ENCODE peak calls at places on chromosomes 1 and 21, in eight cellular contexts. One of them, this sample, is unnamed. For H3K4me1, the result is how much of the 10 kb centered on the place peaks cover.

GRCh38 chr1:240720891-240721450 is 109.0 kb upstream of the GREM2 start:
- DNase-seq in thoracic aorta: no peak
- DNase-seq in uterus: no peak
- DNase-seq in vagina: no peak
- DNase-seq in NT2/D1: no peak
- DNase-seq in GM23248: peak
- DNase-seq in IMR-90: no peak
- DNase-seq in tibial nerve: no peak
- DNase-seq in this sample: no peak

GRCh38 chr1:176829261-176829976 is 335.1 kb downstream of the ASTN1 start:
- DNase-seq in thoracic aorta: no peak
- DNase-seq in uterus: no peak
- DNase-seq in vagina: no peak
- DNase-seq in NT2/D1: no peak
- DNase-seq in GM23248: no peak
- DNase-seq in IMR-90: no peak
- DNase-seq in tibial nerve: no peak
- DNase-seq in this sample: no peak

GRCh38 chr1:189131576-189131975 is 1346.1 kb downstream of the BRINP3 start:
- DNase-seq in thoracic aorta: no peak
- DNase-seq in uterus: no peak
- DNase-seq in vagina: no peak
- DNase-seq in NT2/D1: no peak
- DNase-seq in GM23248: no peak
- DNase-seq in IMR-90: no peak
- DNase-seq in tibial nerve: no peak
- DNase-seq in this sample: no peak

GRCh38 chr21:26437326-26438009 is 135.6 kb downstream of the CYYR1 start:
- DNase-seq in thoracic aorta: no peak
- DNase-seq in uterus: no peak
- DNase-seq in vagina: no peak
- DNase-seq in NT2/D1: no peak
- DNase-seq in GM23248: peak
- DNase-seq in IMR-90: no peak
- DNase-seq in tibial nerve: no peak
- DNase-seq in this sample: no peak

GRCh38 chr1:155287987-155288543 is 10.8 kb downstream of the HCN3 start:
- DNase-seq in thoracic aorta: no peak
- DNase-seq in uterus: no peak
- DNase-seq in vagina: no peak
- DNase-seq in NT2/D1: no peak
- DNase-seq in GM23248: no peak
- DNase-seq in IMR-90: no peak
- DNase-seq in tibial nerve: no peak
- DNase-seq in this sample: no peak

GRCh38 chr1:17520473-17521319 is 18.8 kb upstream of the ARHGEF10L start:
- DNase-seq in thoracic aorta: no peak
- DNase-seq in uterus: no peak
- DNase-seq in vagina: no peak
- DNase-seq in NT2/D1: no peak
- DNase-seq in GM23248: no peak
- DNase-seq in IMR-90: no peak
- DNase-seq in tibial nerve: no peak
- DNase-seq in this sample: no peak

GRCh38 chr1:19066248-19066873 is 109.9 kb upstream of the IFFO2 start:
- DNase-seq in thoracic aorta: no peak
- DNase-seq in uterus: no peak
- DNase-seq in vagina: no peak
- DNase-seq in NT2/D1: no peak
- DNase-seq in GM23248: no peak
- DNase-seq in IMR-90: peak
- DNase-seq in tibial nerve: no peak
- DNase-seq in this sample: no peak

GRCh38 chr1:167467126-167467725 is 51.1 kb downstream of the CD247 start:
- DNase-seq in thoracic aorta: no peak
- DNase-seq in uterus: no peak
- DNase-seq in vagina: no peak
- DNase-seq in NT2/D1: peak
- DNase-seq in GM23248: no peak
- DNase-seq in IMR-90: peak
- DNase-seq in tibial nerve: no peak
- DNase-seq in this sample: peak

GRCh38 chr1:22780696-22781095 is 70.1 kb downstream of the EPHB2 start:
- DNase-seq in thoracic aorta: no peak
- DNase-seq in uterus: no peak
- DNase-seq in vagina: no peak
- DNase-seq in NT2/D1: peak
- DNase-seq in GM23248: peak
- DNase-seq in IMR-90: peak
- DNase-seq in tibial nerve: no peak
- DNase-seq in this sample: peak

GRCh38 chr1:181768930-181769280 is 285.6 kb downstream of the CACNA1E start:
- DNase-seq in thoracic aorta: no peak
- DNase-seq in uterus: no peak
- DNase-seq in vagina: no peak
- DNase-seq in NT2/D1: no peak
- DNase-seq in GM23248: no peak
- DNase-seq in IMR-90: no peak
- DNase-seq in tibial nerve: no peak
- DNase-seq in this sample: no peak

GRCh38 chr1:209704584-209704983 is at the start of gene HSD11B1:
- DNase-seq in thoracic aorta: peak
- DNase-seq in uterus: peak
- DNase-seq in vagina: peak
- DNase-seq in NT2/D1: no peak
- DNase-seq in GM23248: peak
- DNase-seq in IMR-90: peak
- DNase-seq in tibial nerve: peak
- DNase-seq in this sample: no peak

GRCh38 chr1:109963864-109964263 is 20.7 kb upstream of the AHCYL1 start:
- DNase-seq in thoracic aorta: no peak
- DNase-seq in uterus: no peak
- DNase-seq in vagina: no peak
- DNase-seq in NT2/D1: no peak
- DNase-seq in GM23248: no peak
- DNase-seq in IMR-90: no peak
- DNase-seq in tibial nerve: no peak
- DNase-seq in this sample: no peak

GRCh38 chr21:45365608-45366241 is 39.2 kb upstream of the COL18A1 start:
- DNase-seq in thoracic aorta: no peak
- DNase-seq in uterus: no peak
- DNase-seq in vagina: no peak
- DNase-seq in NT2/D1: peak
- DNase-seq in GM23248: peak
- DNase-seq in IMR-90: peak
- DNase-seq in tibial nerve: no peak
- DNase-seq in this sample: peak

GRCh38 chr21:45899317-45900033 is 82.1 kb upstream of the COL6A1 start:
- DNase-seq in thoracic aorta: no peak
- DNase-seq in uterus: no peak
- DNase-seq in vagina: no peak
- DNase-seq in NT2/D1: no peak
- DNase-seq in GM23248: no peak
- DNase-seq in IMR-90: no peak
- DNase-seq in tibial nerve: no peak
- DNase-seq in this sample: no peak

GRCh38 chr1:117620440-117620839 is 14.6 kb downstream of the TENT5C start:
- DNase-seq in thoracic aorta: no peak
- DNase-seq in uterus: no peak
- DNase-seq in vagina: no peak
- DNase-seq in NT2/D1: no peak
- DNase-seq in GM23248: no peak
- DNase-seq in IMR-90: no peak
- DNase-seq in tibial nerve: no peak
- DNase-seq in this sample: no peak

GRCh38 chr21:45404726-45405270 is at the start of gene COL18A1:
- DNase-seq in thoracic aorta: no peak
- DNase-seq in uterus: peak
- DNase-seq in vagina: no peak
- DNase-seq in NT2/D1: no peak
- DNase-seq in GM23248: peak
- DNase-seq in IMR-90: peak
- DNase-seq in tibial nerve: no peak
- DNase-seq in this sample: peak

GRCh38 chr1:155976062-155976912 is 2.1 kb downstream of the ARHGEF2 start:
- DNase-seq in thoracic aorta: no peak
- DNase-seq in uterus: peak
- DNase-seq in vagina: no peak
- DNase-seq in NT2/D1: peak
- DNase-seq in GM23248: peak
- DNase-seq in IMR-90: peak
- DNase-seq in tibial nerve: peak
- DNase-seq in this sample: peak

GRCh38 chr1:39292401-39292800 is 87.9 kb downstream of the MACF1 start:
- DNase-seq in thoracic aorta: no peak
- DNase-seq in uterus: no peak
- DNase-seq in vagina: no peak
- DNase-seq in NT2/D1: no peak
- DNase-seq in GM23248: no peak
- DNase-seq in IMR-90: no peak
- DNase-seq in tibial nerve: no peak
- DNase-seq in this sample: no peak

DNA sequence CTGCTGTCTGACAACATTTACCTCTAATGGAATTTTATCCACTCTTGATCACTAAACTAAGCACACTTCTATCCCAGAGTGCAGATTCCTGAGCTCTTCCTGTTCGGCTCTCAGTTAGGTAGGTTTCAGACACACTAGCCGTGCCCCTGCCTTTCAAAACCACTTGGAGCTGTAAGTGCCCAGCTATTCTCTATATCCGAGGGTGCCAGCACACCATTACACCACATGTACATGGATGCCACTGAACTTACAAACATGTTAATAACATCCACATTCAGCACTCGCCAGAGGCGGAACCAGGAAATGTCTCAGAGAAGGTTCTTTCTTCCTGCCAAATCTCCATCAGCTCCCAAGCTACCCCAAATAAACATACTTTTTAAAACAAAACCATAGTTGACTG is 78.5 kb upstream of the CTTNBP2NL start:
- DNase-seq in thoracic aorta: no peak
- DNase-seq in uterus: no peak
- DNase-seq in vagina: no peak
- DNase-seq in NT2/D1: no peak
- DNase-seq in GM23248: peak
- DNase-seq in IMR-90: no peak
- DNase-seq in tibial nerve: no peak
- DNase-seq in this sample: no peak
- H3K4me1 ChIP-seq in thoracic aorta: under half
- H3K4me1 ChIP-seq in uterus: under half
- H3K4me1 ChIP-seq in vagina: under half
- H3K4me1 ChIP-seq in NT2/D1: under half
- H3K4me1 ChIP-seq in GM23248: under half
- H3K4me1 ChIP-seq in IMR-90: under half
- H3K4me1 ChIP-seq in tibial nerve: under half
- H3K4me1 ChIP-seq in this sample: under half

DNA sequence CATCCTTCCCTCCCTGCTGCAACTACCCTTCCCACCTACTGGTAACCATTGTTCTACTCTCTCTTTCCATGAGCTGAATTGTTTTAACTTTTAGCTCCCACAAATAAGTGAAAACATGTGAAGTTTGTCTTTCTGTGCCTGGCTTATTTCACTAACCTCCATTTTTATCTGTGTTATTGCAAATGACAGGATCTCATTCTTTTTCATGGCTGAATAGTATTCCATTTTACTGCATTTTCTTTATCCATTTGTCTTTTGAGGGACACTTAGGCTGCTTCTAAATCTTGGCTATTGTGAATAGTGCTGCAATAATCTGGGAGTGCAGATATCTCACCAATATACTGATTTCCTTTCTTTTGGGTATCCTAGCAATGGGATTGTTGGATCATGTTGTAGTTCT is 80.6 kb downstream of the NOS1AP start:
- DNase-seq in thoracic aorta: no peak
- DNase-seq in uterus: no peak
- DNase-seq in vagina: no peak
- DNase-seq in NT2/D1: no peak
- DNase-seq in GM23248: no peak
- DNase-seq in IMR-90: no peak
- DNase-seq in tibial nerve: no peak
- DNase-seq in this sample: no peak
- H3K4me1 ChIP-seq in thoracic aorta: under half
- H3K4me1 ChIP-seq in uterus: under half
- H3K4me1 ChIP-seq in vagina: under half
- H3K4me1 ChIP-seq in NT2/D1: under half
- H3K4me1 ChIP-seq in GM23248: under half
- H3K4me1 ChIP-seq in IMR-90: under half
- H3K4me1 ChIP-seq in tibial nerve: under half
- H3K4me1 ChIP-seq in this sample: under half

GRCh38 chr1:200411406-200412257 is 1.8 kb upstream of the ZNF281 start:
- DNase-seq in thoracic aorta: no peak
- DNase-seq in uterus: no peak
- DNase-seq in vagina: no peak
- DNase-seq in NT2/D1: peak
- DNase-seq in GM23248: no peak
- DNase-seq in IMR-90: no peak
- DNase-seq in tibial nerve: no peak
- DNase-seq in this sample: peak
- H3K4me1 ChIP-seq in thoracic aorta: under half
- H3K4me1 ChIP-seq in uterus: under half
- H3K4me1 ChIP-seq in vagina: under half
- H3K4me1 ChIP-seq in NT2/D1: under half
- H3K4me1 ChIP-seq in GM23248: half or more
- H3K4me1 ChIP-seq in IMR-90: under half
- H3K4me1 ChIP-seq in tibial nerve: under half
- H3K4me1 ChIP-seq in this sample: under half

GRCh38 chr1:87867631-87868030 is 539.0 kb downstream of the LMO4 start:
- DNase-seq in thoracic aorta: no peak
- DNase-seq in uterus: no peak
- DNase-seq in vagina: no peak
- DNase-seq in NT2/D1: no peak
- DNase-seq in GM23248: peak
- DNase-seq in IMR-90: peak
- DNase-seq in tibial nerve: no peak
- DNase-seq in this sample: no peak
- H3K4me1 ChIP-seq in thoracic aorta: under half
- H3K4me1 ChIP-seq in uterus: under half
- H3K4me1 ChIP-seq in vagina: under half
- H3K4me1 ChIP-seq in NT2/D1: under half
- H3K4me1 ChIP-seq in GM23248: under half
- H3K4me1 ChIP-seq in IMR-90: under half
- H3K4me1 ChIP-seq in tibial nerve: under half
- H3K4me1 ChIP-seq in this sample: under half

GRCh38 chr1:40399984-40400704 is 26.6 kb downstream of the SMAP2 start:
- DNase-seq in thoracic aorta: no peak
- DNase-seq in uterus: no peak
- DNase-seq in vagina: no peak
- DNase-seq in NT2/D1: no peak
- DNase-seq in GM23248: no peak
- DNase-seq in IMR-90: no peak
- DNase-seq in tibial nerve: no peak
- DNase-seq in this sample: no peak
- H3K4me1 ChIP-seq in thoracic aorta: under half
- H3K4me1 ChIP-seq in uterus: under half
- H3K4me1 ChIP-seq in vagina: under half
- H3K4me1 ChIP-seq in NT2/D1: under half
- H3K4me1 ChIP-seq in GM23248: under half
- H3K4me1 ChIP-seq in IMR-90: under half
- H3K4me1 ChIP-seq in tibial nerve: under half
- H3K4me1 ChIP-seq in this sample: under half

GRCh38 chr1:201551096-201551495 is 12.2 kb downstream of the NAV1 start:
- DNase-seq in thoracic aorta: no peak
- DNase-seq in uterus: no peak
- DNase-seq in vagina: no peak
- DNase-seq in NT2/D1: no peak
- DNase-seq in GM23248: no peak
- DNase-seq in IMR-90: no peak
- DNase-seq in tibial nerve: no peak
- DNase-seq in this sample: no peak
- H3K4me1 ChIP-seq in thoracic aorta: under half
- H3K4me1 ChIP-seq in uterus: under half
- H3K4me1 ChIP-seq in vagina: under half
- H3K4me1 ChIP-seq in NT2/D1: under half
- H3K4me1 ChIP-seq in GM23248: under half
- H3K4me1 ChIP-seq in IMR-90: under half
- H3K4me1 ChIP-seq in tibial nerve: under half
- H3K4me1 ChIP-seq in this sample: under half

This sample was measured in HAP-1.